ENCODE peak calls at places on chromosomes 12 and 14, in ten cellular contexts. S, A, J, Y, M, Q, B, E, C and N are unnamed samples.

GRCh38 chr14:77322951-77323350 is 2.1 kb downstream of the GSTZ1 start:
- DNase-seq in S (no peak), A (no peak), J (no peak), Y (no peak), M (no peak), Q (no peak), B (no peak), E (no peak), C (no peak), N (no peak)

GRCh38 chr14:101360045-101360931 is 201.0 kb upstream of the DIO3 start:
- DNase-seq in S (no peak), A (no peak), J (peak), Y (no peak), M (no peak), Q (peak), B (no peak), E (no peak), C (no peak), N (peak)

GRCh38 chr12:44616385-44616784 is 259.7 kb downstream of the NELL2 start:
- DNase-seq in S (no peak), A (no peak), J (no peak), Y (no peak), M (no peak), Q (no peak), B (no peak), E (no peak), C (no peak), N (no peak)

GRCh38 chr14:98368916-98369315 is 903.1 kb downstream of the BCL11B start:
- DNase-seq in S (no peak), A (no peak), J (no peak), Y (no peak), M (no peak), Q (no peak), B (no peak), E (no peak), C (no peak), N (no peak)

GRCh38 chr12:132698336-132698735 is 10.9 kb downstream of the PXMP2 start:
- DNase-seq in S (no peak), A (no peak), J (no peak), Y (no peak), M (no peak), Q (no peak), B (no peak), E (no peak), C (no peak), N (no peak)

GRCh38 chr14:99673328-99674063 is 10.6 kb upstream of the CYP46A1 start:
- DNase-seq in S (no peak), A (no peak), J (no peak), Y (no peak), M (no peak), Q (no peak), B (no peak), E (no peak), C (no peak), N (no peak)

GRCh38 chr12:64187370-64187769 is 34.7 kb downstream of the KICS2 start:
- DNase-seq in S (no peak), A (no peak), J (no peak), Y (no peak), M (no peak), Q (no peak), B (no peak), E (no peak), C (no peak), N (no peak)

GRCh38 chr14:95222870-95223398 is 65.6 kb upstream of the DICER1 start:
- DNase-seq in S (no peak), A (no peak), J (no peak), Y (no peak), M (no peak), Q (no peak), B (no peak), E (no peak), C (no peak), N (no peak)